ENCODE peak calls at places on chromosomes 6 and 20, in five cellular contexts. U is uterus, P is fibroblast of the aortic adventitia, A is cardiac muscle cell, F is fibroblast of pulmonary artery. Z is an unnamed sample.

GRCh38 chr6:43993881-43994523 is 133.2 kb downstream of the MRPL14 start:
- DNase-seq in U (peak; percentile 74), P (no peak), F (no peak), A (no peak), Z (no peak)

GRCh38 chr20:62485062-62485700 is 9.4 kb upstream of the GATA5 start:
- DNase-seq in A (peak; percentile 90), P (peak; percentile 81), F (peak; percentile 64), U (peak; percentile 51), Z (peak; percentile 8)

GRCh38 chr6:128657181-128657580 is 136.8 kb upstream of the PTPRK start:
- DNase-seq in U (no peak), A (no peak), F (no peak), P (no peak), Z (no peak)

GRCh38 chr6:81265106-81265505 is 487.4 kb downstream of the TENT5A start:
- DNase-seq in F (peak; percentile 52), P (peak; percentile 84), A (no peak), U (no peak), Z (peak; percentile 72)

GRCh38 chr6:158853072-158853871 is 34.1 kb upstream of the EZR start:
- DNase-seq in A (peak; percentile 51), P (peak; percentile 77), U (peak; percentile 23), F (peak; percentile 94), Z (peak; percentile 89)

GRCh38 chr6:95087394-95088097 is 489.8 kb upstream of the MANEA start:
- DNase-seq in U (no peak), P (peak; percentile 91), A (peak; percentile 86), F (peak; percentile 71), Z (peak; percentile 4)

GRCh38 chr6:106562001-106562400 is 67.3 kb downstream of the RTN4IP1 start:
- DNase-seq in U (no peak), F (no peak), A (no peak), P (no peak), Z (peak; percentile 27)

GRCh38 chr20:53805895-53806384 is 212.3 kb upstream of the ZNF217 start:
- DNase-seq in A (no peak), P (peak; percentile 70), F (peak; percentile 51), U (no peak), Z (peak; percentile 73)

GRCh38 chr6:106025655-106026054 is 60.5 kb upstream of the PRDM1 start:
- DNase-seq in U (no peak), P (peak; percentile 43), F (no peak), A (no peak), Z (peak; percentile 35)

GRCh38 chr6:168841609-168842278 is 400.8 kb downstream of the SMOC2 start:
- DNase-seq in P (no peak), F (no peak), U (no peak), A (no peak), Z (no peak)

GRCh38 chr6:61887425-61887824 is 398.6 kb downstream of the KHDRBS2 start:
- DNase-seq in U (no peak), F (no peak), A (peak; percentile 10), P (no peak), Z (no peak)

GRCh38 chr20:61513124-61514017 is 261.3 kb downstream of the CDH4 start:
- DNase-seq in A (no peak), U (no peak), P (no peak), F (no peak), Z (no peak)

GRCh38 chr6:66421570-66421969 is 714.5 kb upstream of the EYS start:
- DNase-seq in F (peak; percentile 1), P (no peak), A (peak; percentile 7), U (no peak), Z (no peak)

GRCh38 chr20:62506087-62506486 is 30.3 kb upstream of the GATA5 start:
- DNase-seq in F (no peak), P (no peak), A (no peak), U (no peak), Z (no peak)

GRCh38 chr20:23156170-23156841 is 70.2 kb upstream of the CD93 start:
- DNase-seq in A (no peak), F (peak; percentile 56), P (peak; percentile 75), U (no peak), Z (peak; percentile 78)

GRCh38 chr20:33522256-33522820 is 32.4 kb downstream of the CBFA2T2 start:
- DNase-seq in F (peak; percentile 6), U (no peak), A (no peak), P (no peak), Z (no peak)

GRCh38 chr20:7673841-7674240 is 266.4 kb downstream of the HAO1 start:
- DNase-seq in A (no peak), F (peak; percentile 53), U (no peak), P (peak; percentile 92), Z (peak; percentile 90)

GRCh38 chr20:54643761-54644160 is 168.4 kb downstream of the DOK5 start:
- DNase-seq in A (no peak), P (peak; percentile 95), U (no peak), F (peak; percentile 78), Z (peak; percentile 75)

GRCh38 chr6:126117251-126117650 is 130.9 kb downstream of the TRMT11 start:
- DNase-seq in U (no peak), A (no peak), P (no peak), F (no peak), Z (peak; percentile 11)

GRCh38 chr20:63735859-63736718 is at the start of gene LIME1:
- DNase-seq in F (no peak), A (no peak), P (no peak), U (peak; percentile 25), Z (no peak)
- TF ChIP-seq CTCF in F (no peak), A (no peak), P (no peak), U (no peak), Z (no peak)

DNA sequence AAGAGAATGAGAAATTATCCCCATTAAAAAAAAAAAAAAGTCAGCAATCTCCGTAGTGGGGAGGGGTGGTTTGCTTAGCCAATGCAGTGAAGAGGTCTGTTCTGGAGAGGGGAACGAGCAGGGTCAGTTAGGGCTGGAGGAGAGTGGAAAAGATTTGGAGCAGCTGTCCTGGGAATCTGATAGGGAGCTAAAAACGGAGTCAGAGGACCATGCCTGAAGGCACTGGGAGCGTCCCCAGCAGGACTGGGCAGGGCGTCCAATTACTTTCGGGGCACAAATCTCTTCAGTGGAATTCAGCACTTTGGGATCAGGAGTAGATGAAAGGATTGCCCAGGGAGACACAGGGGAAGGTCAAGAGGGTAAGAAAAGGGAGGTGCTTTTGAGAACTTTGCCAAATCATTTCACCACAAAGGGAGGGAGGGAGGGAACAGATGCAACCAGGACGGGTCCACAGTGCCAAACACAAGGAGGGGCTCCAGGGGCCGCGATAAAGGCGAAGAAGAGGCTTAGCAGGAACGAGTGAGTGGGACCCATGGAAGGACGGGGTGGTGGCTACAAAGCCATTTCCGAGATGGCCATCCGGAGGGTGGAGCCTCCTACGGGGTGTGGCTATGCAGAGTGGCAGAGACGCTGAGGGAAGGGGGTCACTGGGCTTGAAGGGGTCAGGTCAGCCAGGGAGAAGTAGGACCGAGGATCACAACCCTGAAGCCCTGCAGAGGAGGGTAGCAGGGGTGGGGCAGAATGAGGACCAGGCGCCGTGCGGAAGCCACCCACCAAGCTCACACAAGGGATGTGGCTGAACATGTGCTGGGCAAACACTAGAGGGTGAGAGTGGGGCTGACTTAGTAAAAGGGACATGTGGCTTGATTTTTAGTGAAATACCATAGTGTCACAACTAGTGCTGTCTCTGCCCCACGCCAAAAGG is 180.1 kb upstream of the RREB1 start:
- DNase-seq in A (peak; percentile 80), U (no peak), P (no peak), F (no peak), Z (no peak)
- TF ChIP-seq CTCF in A (no peak), U (no peak), P (no peak), F (no peak), Z (no peak)

GRCh38 chr6:119077643-119078448 is 618 bp downstream of the FAM184A start:
- DNase-seq in P (peak; percentile 14), U (peak; percentile 26), F (peak; percentile 12), A (peak; percentile 36), Z (peak; percentile 2)
- TF ChIP-seq CTCF in P (no peak), U (peak; percentile 12), F (no peak), A (peak; percentile 2), Z (no peak)

GRCh38 chr6:113122060-113122459 is 735.1 kb upstream of the MARCKS start:
- DNase-seq in A (peak; percentile 6), P (peak; percentile 88), U (no peak), F (peak; percentile 91), Z (peak; percentile 93)
- TF ChIP-seq CTCF in A (peak; percentile 50), P (peak; percentile 43), U (no peak), F (peak; percentile 47), Z (peak; percentile 56)

DNA sequence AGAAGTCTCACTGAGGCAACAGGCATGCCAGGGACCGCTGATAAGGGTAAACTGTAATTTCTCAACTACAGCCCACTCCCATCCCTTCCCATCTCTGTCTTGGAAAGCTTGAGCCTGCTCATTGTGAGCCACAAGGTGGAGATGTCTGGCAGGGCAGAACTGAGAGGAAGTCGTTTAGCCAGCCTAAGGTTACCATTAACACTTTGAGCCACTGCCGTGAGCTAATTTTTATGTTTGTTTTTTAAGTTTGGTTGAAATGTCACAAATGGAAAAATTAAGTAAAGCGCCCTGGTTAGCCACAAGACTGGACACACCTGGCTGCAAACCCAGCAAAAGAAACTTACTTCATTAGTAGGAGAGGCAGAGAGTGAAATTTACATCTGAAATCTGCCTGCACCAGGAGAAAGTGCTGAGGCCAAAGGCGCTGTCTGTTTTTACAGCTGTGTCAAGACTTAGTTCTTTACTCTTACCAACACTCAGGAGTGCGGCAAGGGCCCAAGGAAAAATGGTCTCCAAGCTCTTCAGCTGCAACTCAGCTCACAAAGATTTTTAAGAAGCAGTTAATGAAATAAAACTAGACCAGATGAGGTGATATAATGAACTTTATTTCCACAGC is 50.0 kb upstream of the FAM83C start:
- DNase-seq in A (peak; percentile 18), F (peak; percentile 48), P (peak; percentile 23), U (no peak), Z (no peak)
- TF ChIP-seq CTCF in A (peak; percentile 68), F (peak; percentile 61), P (peak; percentile 48), U (no peak), Z (peak; percentile 38)

GRCh38 chr6:167252271-167252670 is 38.8 kb upstream of the UNC93A start:
- DNase-seq in P (no peak), U (no peak), F (no peak), A (no peak), Z (no peak)

DNA sequence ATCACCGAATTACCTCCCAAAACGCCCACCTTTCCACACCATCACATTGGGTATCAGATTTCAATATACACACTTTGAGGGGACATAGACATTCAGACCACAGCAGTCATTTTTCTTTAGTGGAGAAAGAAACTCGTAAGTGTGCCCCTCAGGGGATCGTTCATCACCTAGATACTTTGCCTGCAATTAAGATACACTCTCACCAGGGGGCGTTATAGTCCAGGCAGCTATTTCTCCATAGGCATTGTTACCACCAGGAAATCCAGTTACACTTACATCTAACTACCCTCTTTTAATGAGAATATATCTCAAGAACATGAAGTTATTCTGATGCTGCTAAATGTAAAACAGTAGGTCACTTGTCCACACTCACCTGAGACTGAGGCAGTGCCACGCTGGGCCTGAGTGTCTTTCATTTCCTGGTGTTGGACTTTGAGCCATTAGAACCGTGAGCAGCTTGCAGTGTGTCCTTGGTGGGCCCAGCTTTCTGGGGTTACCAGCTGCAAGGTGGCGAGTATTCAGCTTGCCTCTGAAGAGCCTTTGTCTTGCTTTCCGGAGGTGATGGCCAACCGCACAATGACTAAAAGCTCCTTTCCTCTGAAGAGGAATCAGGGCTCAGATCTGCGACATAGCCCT is 35.1 kb upstream of the UNC93A start:
- DNase-seq in U (no peak), A (no peak), F (no peak), P (no peak), Z (no peak)
- TF ChIP-seq CTCF in U (no peak), A (peak; percentile 5), F (no peak), P (peak; percentile 2), Z (no peak)